ENCODE peak calls at places on chromosome 5, in four cellular contexts. One of them, this sample, is unnamed.

GRCh38 chr5:142358648-142359047 is 33.8 kb upstream of the SPRY4 start:
- DNase-seq in HepG2: no peak
- DNase-seq in ovary: no peak
- DNase-seq in PC-3: no peak
- DNase-seq in this sample: no peak

GRCh38 chr5:177310757-177311173 is 933 bp downstream of the MXD3 start:
- DNase-seq in HepG2: no peak
- DNase-seq in ovary: no peak
- DNase-seq in PC-3: peak; percentile 37
- DNase-seq in this sample: no peak

GRCh38 chr5:114176356-114176755 is 185.5 kb upstream of the KCNN2 start:
- DNase-seq in HepG2: no peak
- DNase-seq in ovary: no peak
- DNase-seq in PC-3: peak; percentile 34
- DNase-seq in this sample: no peak

GRCh38 chr5:30607301-30607700 is 586.2 kb upstream of the CDH6 start:
- DNase-seq in HepG2: peak; percentile 45
- DNase-seq in ovary: no peak
- DNase-seq in PC-3: peak; percentile 19
- DNase-seq in this sample: no peak

GRCh38 chr5:5483350-5483749 is 60.9 kb downstream of the ICE1 start:
- DNase-seq in HepG2: no peak
- DNase-seq in ovary: no peak
- DNase-seq in PC-3: no peak
- DNase-seq in this sample: no peak

GRCh38 chr5:58677650-58678049 is 94.8 kb downstream of the RAB3C start:
- DNase-seq in HepG2: no peak
- DNase-seq in ovary: no peak
- DNase-seq in PC-3: no peak
- DNase-seq in this sample: no peak

GRCh38 chr5:143019614-143020515 is 249.7 kb downstream of the ARHGAP26 start:
- DNase-seq in HepG2: no peak
- DNase-seq in ovary: no peak
- DNase-seq in PC-3: no peak
- DNase-seq in this sample: no peak

GRCh38 chr5:119271758-119272730 is 83.8 kb upstream of the TNFAIP8 start:
- DNase-seq in HepG2: no peak
- DNase-seq in ovary: no peak
- DNase-seq in PC-3: peak; percentile 62
- DNase-seq in this sample: no peak

GRCh38 chr5:111261610-111262009 is 37.4 kb downstream of the CAMK4 start:
- DNase-seq in HepG2: no peak
- DNase-seq in ovary: no peak
- DNase-seq in PC-3: peak; percentile 31
- DNase-seq in this sample: no peak

GRCh38 chr5:71471193-71471592 is 15.7 kb downstream of the BDP1 start:
- DNase-seq in HepG2: no peak
- DNase-seq in ovary: no peak
- DNase-seq in PC-3: peak; percentile 31
- DNase-seq in this sample: no peak
- TF ChIP-seq CTCF in HepG2: no peak
- TF ChIP-seq CTCF in ovary: no peak
- TF ChIP-seq CTCF in PC-3: no peak
- TF ChIP-seq CTCF in this sample: no peak

DNA sequence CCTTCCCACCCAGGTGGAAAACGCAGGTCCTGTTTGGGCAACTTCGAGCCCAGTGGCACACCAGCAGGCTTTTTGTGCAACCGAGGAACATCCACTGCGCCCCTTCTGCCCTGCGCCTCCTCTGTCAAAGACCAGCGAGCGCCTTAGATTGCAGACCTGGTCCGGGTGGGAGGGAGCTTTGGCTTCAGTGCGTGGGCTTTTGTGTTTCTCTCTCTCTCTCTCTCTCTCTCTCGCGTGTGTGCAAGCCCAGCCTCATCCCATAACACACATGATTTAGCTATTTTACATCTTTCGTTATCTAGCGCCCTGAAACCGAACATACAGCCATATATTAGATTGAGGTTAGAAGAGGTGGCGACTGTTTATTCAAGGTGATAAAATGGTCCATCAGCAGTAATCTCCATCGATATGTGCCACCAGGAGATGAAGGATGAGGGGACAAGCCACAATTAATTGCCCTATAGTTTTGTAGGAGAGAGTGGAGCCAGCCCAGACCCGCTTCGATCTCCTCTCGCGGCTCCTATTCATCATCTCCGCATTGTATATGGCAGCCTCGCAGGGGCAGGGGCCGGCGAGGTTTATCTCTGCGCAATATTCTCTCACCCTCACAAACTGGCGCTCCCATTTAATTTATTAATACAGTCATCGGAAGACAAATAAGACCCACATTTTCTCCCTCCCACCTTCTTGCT is 5.3 kb downstream of the PRDM6 start:
- DNase-seq in HepG2: no peak
- DNase-seq in ovary: no peak
- DNase-seq in PC-3: no peak
- DNase-seq in this sample: no peak
- H3K27me3 ChIP-seq in HepG2: peaks cover 49% of the 10 kb centered on the region
- H3K27me3 ChIP-seq in ovary: no peaks in the 10 kb centered on the region
- H3K27me3 ChIP-seq in PC-3: peaks cover 54% of the 10 kb centered on the region
- H3K27me3 ChIP-seq in this sample: peaks cover 100% of the 10 kb centered on the region

GRCh38 chr5:123701511-123702200 is 189.7 kb downstream of the CSNK1G3 start:
- DNase-seq in HepG2: no peak
- DNase-seq in ovary: no peak
- DNase-seq in PC-3: no peak
- DNase-seq in this sample: no peak
- H3K4me3 ChIP-seq in HepG2: no peak overlapping the region
- H3K4me3 ChIP-seq in ovary: no peak overlapping the region
- H3K4me3 ChIP-seq in PC-3: no peak overlapping the region
- H3K4me3 ChIP-seq in this sample: no peak overlapping the region

GRCh38 chr5:51345106-51345505 is 38.1 kb upstream of the ISL1 start:
- DNase-seq in HepG2: no peak
- DNase-seq in ovary: no peak
- DNase-seq in PC-3: peak; percentile 57
- DNase-seq in this sample: no peak

GRCh38 chr5:51347157-51347556 is 36.1 kb upstream of the ISL1 start:
- DNase-seq in HepG2: no peak
- DNase-seq in ovary: no peak
- DNase-seq in PC-3: peak; percentile 25
- DNase-seq in this sample: no peak

GRCh38 chr5:51347704-51348103 is 35.5 kb upstream of the ISL1 start:
- DNase-seq in HepG2: peak; percentile 4
- DNase-seq in ovary: no peak
- DNase-seq in PC-3: peak; percentile 33
- DNase-seq in this sample: no peak
- TF ChIP-seq CTCF in HepG2: peak; percentile 6
- TF ChIP-seq CTCF in ovary: no peak
- TF ChIP-seq CTCF in PC-3: peak; percentile 52
- TF ChIP-seq CTCF in this sample: no peak

GRCh38 chr5:127425037-127425436 is 92.4 kb upstream of the PRRC1 start:
- DNase-seq in HepG2: peak; percentile 7
- DNase-seq in ovary: no peak
- DNase-seq in PC-3: no peak
- DNase-seq in this sample: no peak
- H3K27me3 ChIP-seq in HepG2: no peaks in the 10 kb centered on the region
- H3K27me3 ChIP-seq in ovary: no peaks in the 10 kb centered on the region
- H3K27me3 ChIP-seq in PC-3: peaks cover 6% of the 10 kb centered on the region
- H3K27me3 ChIP-seq in this sample: no peaks in the 10 kb centered on the region

DNA sequence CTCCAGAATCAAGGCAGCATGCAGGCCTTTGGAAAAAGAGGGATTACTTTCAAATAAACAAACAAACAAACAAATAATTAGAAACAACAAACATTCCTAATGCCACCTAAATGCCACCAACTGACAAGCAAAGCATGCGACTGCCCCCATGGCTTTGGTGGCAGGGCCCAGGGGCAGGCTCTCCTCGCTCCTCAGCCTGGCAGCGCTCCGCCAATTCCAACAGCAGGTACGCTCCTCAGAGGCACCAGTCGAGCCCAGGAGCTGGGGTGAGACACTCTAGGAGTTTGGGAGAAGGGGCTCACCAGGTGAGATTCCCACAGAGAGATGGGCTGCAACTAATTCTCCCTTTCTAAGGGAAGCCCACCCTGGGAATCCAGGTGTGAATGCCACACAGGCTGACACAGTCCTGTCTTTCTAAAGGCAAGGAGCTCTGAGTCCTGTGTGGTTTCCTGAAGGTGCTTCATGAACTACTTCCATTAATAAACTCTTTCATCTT is 27.8 kb downstream of the CSF2 start:
- DNase-seq in HepG2: no peak
- DNase-seq in ovary: no peak
- DNase-seq in PC-3: no peak
- DNase-seq in this sample: no peak
- H3K4me3 ChIP-seq in HepG2: no peak overlapping the region
- H3K4me3 ChIP-seq in ovary: no peak overlapping the region
- H3K4me3 ChIP-seq in PC-3: no peak overlapping the region
- H3K4me3 ChIP-seq in this sample: no peak overlapping the region

GRCh38 chr5:74127377-74128338 is 501.7 kb downstream of the ARHGEF28 start:
- DNase-seq in HepG2: peak; percentile 4
- DNase-seq in ovary: no peak
- DNase-seq in PC-3: peak; percentile 55
- DNase-seq in this sample: no peak
- TF ChIP-seq CTCF in HepG2: peak; percentile 39
- TF ChIP-seq CTCF in ovary: no peak
- TF ChIP-seq CTCF in PC-3: peak; percentile 51
- TF ChIP-seq CTCF in this sample: peak; percentile 28